ENCODE peak calls at places on chromosomes 6 and 20, in ten cellular contexts. M is upper lobe of left lung, L is HCT116, U is GM12878, K is sigmoid colon, W is prostate gland, O is endothelial cell of umbilical vein, R is breast epithelium, J is transverse colon, S is spleen. P is an unnamed sample.

GRCh38 chr6:46610862-46611553 is 41.6 kb downstream of the CYP39A1 start:
- DNase-seq in M (no peak), L (no peak), U (no peak), K (no peak), W (no peak), O (no peak), R (no peak), J (no peak), S (no peak), P (no peak)

GRCh38 chr6:152983637-152984386 is 971 bp upstream of the FBXO5 start:
- DNase-seq in M (peak; percentile 92), L (peak; percentile 61), U (peak; percentile 84), K (peak; percentile 96), W (peak; percentile 60), O (peak; percentile 69), R (peak; percentile 72), J (peak; percentile 95), S (peak; percentile 98), P (peak; percentile 96)

GRCh38 chr6:3542032-3542640 is 85.3 kb upstream of the SLC22A23 start:
- DNase-seq in M (no peak), L (no peak), U (no peak), K (no peak), W (no peak), O (no peak), R (no peak), J (peak; percentile 31), S (no peak), P (no peak)

GRCh38 chr6:91127752-91128151 is 540.9 kb upstream of the MAP3K7 start:
- DNase-seq in M (no peak), L (no peak), U (no peak), K (no peak), W (no peak), O (no peak), R (no peak), J (no peak), S (no peak), P (no peak)

GRCh38 chr20:32179934-32180333 is 27.6 kb downstream of the PLAGL2 start:
- DNase-seq in M (no peak), L (no peak), U (no peak), K (no peak), W (no peak), O (no peak), R (no peak), J (no peak), S (no peak), P (no peak)

GRCh38 chr6:14286634-14287428 is 169.3 kb downstream of the CD83 start:
- DNase-seq in M (no peak), L (no peak), U (no peak), K (no peak), W (no peak), O (no peak), R (no peak), J (no peak), S (no peak), P (no peak)

GRCh38 chr6:34513628-34514027 is 42.5 kb downstream of the SPDEF start:
- DNase-seq in M (no peak), L (no peak), U (no peak), K (peak; percentile 40), W (no peak), O (no peak), R (no peak), J (no peak), S (peak; percentile 32), P (peak; percentile 13)

GRCh38 chr6:3568396-3569082 is 111.7 kb upstream of the SLC22A23 start:
- DNase-seq in M (no peak), L (no peak), U (no peak), K (no peak), W (no peak), O (no peak), R (no peak), J (no peak), S (no peak), P (no peak)

GRCh38 chr6:108002365-108003221 is 44.6 kb upstream of the SEC63 start:
- DNase-seq in M (peak; percentile 21), L (no peak), U (no peak), K (no peak), W (peak; percentile 11), O (peak; percentile 26), R (peak; percentile 76), J (peak; percentile 67), S (no peak), P (peak; percentile 68)

GRCh38 chr6:36360241-36361054 is 23.8 kb upstream of the BNIP5 start:
- DNase-seq in M (peak; percentile 84), L (peak; percentile 60), U (no peak), K (peak; percentile 88), W (peak; percentile 75), O (peak; percentile 69), R (peak; percentile 59), J (peak; percentile 80), S (peak; percentile 91), P (peak; percentile 85)

GRCh38 chr6:36355819-36356218 is 19.1 kb upstream of the BNIP5 start:
- DNase-seq in M (no peak), L (no peak), U (no peak), K (no peak), W (no peak), O (no peak), R (no peak), J (no peak), S (no peak), P (no peak)

GRCh38 chr6:36361071-36361470 is 24.4 kb upstream of the BNIP5 start:
- DNase-seq in M (no peak), L (no peak), U (no peak), K (no peak), W (no peak), O (no peak), R (no peak), J (no peak), S (no peak), P (no peak)

GRCh38 chr6:36358235-36358915 is 21.7 kb upstream of the BNIP5 start:
- DNase-seq in M (peak; percentile 48), L (no peak), U (peak; percentile 75), K (no peak), W (no peak), O (peak; percentile 62), R (no peak), J (no peak), S (no peak), P (no peak)

DNA sequence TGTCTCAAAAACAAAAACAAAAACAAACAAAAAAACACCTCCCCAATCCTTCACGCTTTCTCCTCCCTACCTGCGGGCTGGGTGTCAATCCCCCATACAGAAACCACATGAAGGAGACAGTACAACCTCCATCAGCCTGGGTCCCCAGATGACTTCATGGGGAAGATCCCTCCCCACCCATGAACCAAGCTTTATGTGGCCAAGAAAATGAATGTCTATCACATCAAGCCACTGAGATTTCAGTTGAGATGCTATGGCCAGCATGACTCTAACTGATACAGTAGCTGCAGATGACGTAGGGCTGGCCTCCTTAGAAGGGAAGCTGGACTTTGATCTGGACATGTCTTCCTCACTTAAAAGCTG is 21.2 kb upstream of the BNIP5 start:
- DNase-seq in M (no peak), L (no peak), U (peak; percentile 63), K (no peak), W (no peak), O (no peak), R (no peak), J (no peak), S (no peak), P (no peak)
- H3K27ac ChIP-seq in M (no peak overlapping the region), L (no peak overlapping the region), U (peak overlapping the region; percentile 40), K (no peak overlapping the region), W (no peak overlapping the region), O (no peak overlapping the region), R (no peak overlapping the region), J (no peak overlapping the region), S (no peak overlapping the region), P (no peak overlapping the region)

GRCh38 chr6:158813032-158813431 is 6.1 kb downstream of the EZR start:
- DNase-seq in M (peak; percentile 16), L (no peak), U (no peak), K (no peak), W (no peak), O (no peak), R (no peak), J (no peak), S (no peak), P (no peak)
- TF ChIP-seq POLR2AphosphoS5 in M (no peak), L (peak; percentile 44), U (peak; percentile 51), K (no peak), W (no peak), O (no peak), R (no peak), J (no peak), S (no peak), P (no peak)

GRCh38 chr6:44257007-44257752 is at the start of gene SLC35B2:
- DNase-seq in M (peak; percentile 67), L (no peak), U (no peak), K (peak; percentile 84), W (peak; percentile 43), O (peak; percentile 76), R (peak; percentile 65), J (peak; percentile 70), S (peak; percentile 93), P (no peak)
- TF ChIP-seq POLR2A in M (peak; percentile 53), L (peak; percentile 47), U (no peak), K (peak; percentile 28), W (peak; percentile 60), O (peak; percentile 79), R (no peak), J (peak; percentile 68), S (no peak), P (peak; percentile 20)

GRCh38 chr6:90008908-90009501 is 114.7 kb downstream of the GJA10 start:
- DNase-seq in M (no peak), L (no peak), U (no peak), K (no peak), W (peak; percentile 13), O (peak; percentile 86), R (no peak), J (no peak), S (no peak), P (no peak)
- H3K27ac ChIP-seq in M (no peak overlapping the region), L (no peak overlapping the region), U (no peak overlapping the region), K (no peak overlapping the region), W (no peak overlapping the region), O (peak overlapping the region; percentile 85), R (no peak overlapping the region), J (no peak overlapping the region), S (no peak overlapping the region), P (no peak overlapping the region)

DNA sequence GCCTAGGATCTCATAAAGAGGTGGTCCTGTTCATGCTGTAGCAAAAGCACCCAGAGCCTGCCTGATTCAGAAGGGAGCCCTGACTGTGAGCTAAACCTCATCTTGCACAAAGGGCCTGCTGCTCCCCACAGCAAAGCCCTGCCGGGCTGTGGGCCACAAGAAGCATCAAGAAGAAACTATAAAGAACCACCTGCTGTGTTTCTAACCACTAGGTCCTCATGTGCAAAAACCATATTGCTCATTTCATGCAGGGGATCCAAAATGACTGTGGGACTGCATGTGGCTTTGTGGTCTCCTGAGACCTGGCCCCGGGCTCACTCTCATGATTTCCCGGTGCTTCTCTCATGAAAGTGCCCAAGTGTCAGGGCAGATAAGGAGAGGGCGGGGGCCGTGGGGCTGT is 85.8 kb downstream of the GPR6 start:
- DNase-seq in M (no peak), L (no peak), U (no peak), K (no peak), W (no peak), O (no peak), R (no peak), J (no peak), S (no peak), P (no peak)
- TF ChIP-seq POLR2AphosphoS5 in M (no peak), L (no peak), U (no peak), K (no peak), W (no peak), O (no peak), R (no peak), J (no peak), S (no peak), P (no peak)